ENCODE peak calls at places on chromosomes 4 and X, in four cellular contexts. One of them, this sample, is unnamed.

GRCh38 chr4:118398226-118399090 is 45.7 kb upstream of the PRSS12 start:
- DNase-seq in A549: no peak
- DNase-seq in stimulated activated CD4-positive, alpha-beta T cell treated with anti-CD3 and anti-CD28 coated beads, Interleukin-2, amount 100 ng/mL, for 24 hours: no peak
- DNase-seq in CD4-positive, alpha-beta memory T cell: no peak
- DNase-seq in this sample: no peak

GRCh38 chrX:10524578-10524977 is 95.8 kb downstream of the MID1 start:
- DNase-seq in CD4-positive, alpha-beta memory T cell: no peak
- DNase-seq in A549: no peak
- DNase-seq in stimulated activated CD4-positive, alpha-beta T cell treated with anti-CD3 and anti-CD28 coated beads, Interleukin-2, amount 100 ng/mL, for 24 hours: no peak
- DNase-seq in this sample: no peak

GRCh38 chrX:8981742-8982141 is 52.2 kb downstream of the FAM9B start:
- DNase-seq in stimulated activated CD4-positive, alpha-beta T cell treated with anti-CD3 and anti-CD28 coated beads, Interleukin-2, amount 100 ng/mL, for 24 hours: no peak
- DNase-seq in CD4-positive, alpha-beta memory T cell: peak; percentile 10
- DNase-seq in A549: no peak
- DNase-seq in this sample: no peak

GRCh38 chr4:150436598-150437370 is 145.2 kb upstream of the MAB21L2 start:
- DNase-seq in CD4-positive, alpha-beta memory T cell: no peak
- DNase-seq in A549: no peak
- DNase-seq in stimulated activated CD4-positive, alpha-beta T cell treated with anti-CD3 and anti-CD28 coated beads, Interleukin-2, amount 100 ng/mL, for 24 hours: no peak
- DNase-seq in this sample: no peak

GRCh38 chr4:99921174-99921573 is 25.2 kb downstream of the DNAJB14 start:
- DNase-seq in A549: no peak
- DNase-seq in stimulated activated CD4-positive, alpha-beta T cell treated with anti-CD3 and anti-CD28 coated beads, Interleukin-2, amount 100 ng/mL, for 24 hours: no peak
- DNase-seq in CD4-positive, alpha-beta memory T cell: no peak
- DNase-seq in this sample: no peak

GRCh38 chrX:23773601-23774175 is 9.3 kb upstream of the SAT1 start:
- DNase-seq in A549: no peak
- DNase-seq in stimulated activated CD4-positive, alpha-beta T cell treated with anti-CD3 and anti-CD28 coated beads, Interleukin-2, amount 100 ng/mL, for 24 hours: no peak
- DNase-seq in CD4-positive, alpha-beta memory T cell: peak; percentile 68
- DNase-seq in this sample: no peak

GRCh38 chr4:38565271-38566199 is 98.5 kb upstream of the KLF3 start:
- DNase-seq in A549: no peak
- DNase-seq in stimulated activated CD4-positive, alpha-beta T cell treated with anti-CD3 and anti-CD28 coated beads, Interleukin-2, amount 100 ng/mL, for 24 hours: no peak
- DNase-seq in CD4-positive, alpha-beta memory T cell: no peak
- DNase-seq in this sample: no peak

GRCh38 chr4:186166852-186167512 is 24.4 kb upstream of the CYP4V2 start:
- DNase-seq in A549: no peak
- DNase-seq in CD4-positive, alpha-beta memory T cell: no peak
- DNase-seq in stimulated activated CD4-positive, alpha-beta T cell treated with anti-CD3 and anti-CD28 coated beads, Interleukin-2, amount 100 ng/mL, for 24 hours: no peak
- DNase-seq in this sample: no peak

GRCh38 chr4:150280081-150280950 is 202.1 kb downstream of the DCLK2 start:
- DNase-seq in A549: no peak
- DNase-seq in CD4-positive, alpha-beta memory T cell: no peak
- DNase-seq in stimulated activated CD4-positive, alpha-beta T cell treated with anti-CD3 and anti-CD28 coated beads, Interleukin-2, amount 100 ng/mL, for 24 hours: no peak
- DNase-seq in this sample: no peak

GRCh38 chrX:132071260-132071659 is 48.2 kb downstream of the STK26 start:
- DNase-seq in stimulated activated CD4-positive, alpha-beta T cell treated with anti-CD3 and anti-CD28 coated beads, Interleukin-2, amount 100 ng/mL, for 24 hours: no peak
- DNase-seq in CD4-positive, alpha-beta memory T cell: no peak
- DNase-seq in A549: peak; percentile 11
- DNase-seq in this sample: no peak

GRCh38 chr4:16725252-16725651 is 173.2 kb downstream of the LDB2 start:
- DNase-seq in stimulated activated CD4-positive, alpha-beta T cell treated with anti-CD3 and anti-CD28 coated beads, Interleukin-2, amount 100 ng/mL, for 24 hours: no peak
- DNase-seq in A549: no peak
- DNase-seq in CD4-positive, alpha-beta memory T cell: no peak
- DNase-seq in this sample: no peak

GRCh38 chr4:151403656-151404055 is 5.3 kb upstream of the FHIP1A start:
- DNase-seq in stimulated activated CD4-positive, alpha-beta T cell treated with anti-CD3 and anti-CD28 coated beads, Interleukin-2, amount 100 ng/mL, for 24 hours: no peak
- DNase-seq in CD4-positive, alpha-beta memory T cell: no peak
- DNase-seq in A549: no peak
- DNase-seq in this sample: no peak

GRCh38 chrX:69097451-69098236 is 67.6 kb downstream of the PJA1 start:
- DNase-seq in CD4-positive, alpha-beta memory T cell: no peak
- DNase-seq in A549: no peak
- DNase-seq in stimulated activated CD4-positive, alpha-beta T cell treated with anti-CD3 and anti-CD28 coated beads, Interleukin-2, amount 100 ng/mL, for 24 hours: no peak
- DNase-seq in this sample: no peak

GRCh38 chr4:79442422-79442821 is 34.4 kb upstream of the GK2 start:
- DNase-seq in stimulated activated CD4-positive, alpha-beta T cell treated with anti-CD3 and anti-CD28 coated beads, Interleukin-2, amount 100 ng/mL, for 24 hours: no peak
- DNase-seq in A549: no peak
- DNase-seq in CD4-positive, alpha-beta memory T cell: no peak
- DNase-seq in this sample: no peak

GRCh38 chr4:48710446-48711209 is 69.5 kb downstream of the FRYL start:
- DNase-seq in CD4-positive, alpha-beta memory T cell: no peak
- DNase-seq in A549: no peak
- DNase-seq in stimulated activated CD4-positive, alpha-beta T cell treated with anti-CD3 and anti-CD28 coated beads, Interleukin-2, amount 100 ng/mL, for 24 hours: no peak
- DNase-seq in this sample: no peak

GRCh38 chrX:19677121-19677520 is 161.8 kb upstream of the MAP3K15 start:
- DNase-seq in A549: no peak
- DNase-seq in stimulated activated CD4-positive, alpha-beta T cell treated with anti-CD3 and anti-CD28 coated beads, Interleukin-2, amount 100 ng/mL, for 24 hours: no peak
- DNase-seq in CD4-positive, alpha-beta memory T cell: no peak
- DNase-seq in this sample: no peak

GRCh38 chr4:46450556-46450955 is 60.6 kb upstream of the GABRA2 start:
- DNase-seq in stimulated activated CD4-positive, alpha-beta T cell treated with anti-CD3 and anti-CD28 coated beads, Interleukin-2, amount 100 ng/mL, for 24 hours: no peak
- DNase-seq in A549: no peak
- DNase-seq in CD4-positive, alpha-beta memory T cell: no peak
- DNase-seq in this sample: no peak

GRCh38 chr4:71634364-71634763 is 149.5 kb downstream of the GC start:
- DNase-seq in A549: no peak
- DNase-seq in CD4-positive, alpha-beta memory T cell: no peak
- DNase-seq in stimulated activated CD4-positive, alpha-beta T cell treated with anti-CD3 and anti-CD28 coated beads, Interleukin-2, amount 100 ng/mL, for 24 hours: no peak
- DNase-seq in this sample: no peak

GRCh38 chrX:20461576-20461975 is 194.9 kb upstream of the RPS6KA3 start:
- DNase-seq in CD4-positive, alpha-beta memory T cell: no peak
- DNase-seq in stimulated activated CD4-positive, alpha-beta T cell treated with anti-CD3 and anti-CD28 coated beads, Interleukin-2, amount 100 ng/mL, for 24 hours: no peak
- DNase-seq in A549: no peak
- DNase-seq in this sample: no peak

GRCh38 chr4:185874516-185875230 is 62.7 kb upstream of the SORBS2 start:
- DNase-seq in stimulated activated CD4-positive, alpha-beta T cell treated with anti-CD3 and anti-CD28 coated beads, Interleukin-2, amount 100 ng/mL, for 24 hours: no peak
- DNase-seq in A549: peak; percentile 15
- DNase-seq in CD4-positive, alpha-beta memory T cell: no peak
- DNase-seq in this sample: no peak

GRCh38 chrX:136162827-136163427 is 15.6 kb downstream of the FHL1 start:
- DNase-seq in A549: peak; percentile 60
- DNase-seq in stimulated activated CD4-positive, alpha-beta T cell treated with anti-CD3 and anti-CD28 coated beads, Interleukin-2, amount 100 ng/mL, for 24 hours: peak; percentile 53
- DNase-seq in CD4-positive, alpha-beta memory T cell: peak; percentile 41
- DNase-seq in this sample: no peak

GRCh38 chrX:8741981-8742380 is 10.0 kb upstream of the ANOS1 start:
- DNase-seq in stimulated activated CD4-positive, alpha-beta T cell treated with anti-CD3 and anti-CD28 coated beads, Interleukin-2, amount 100 ng/mL, for 24 hours: no peak
- DNase-seq in A549: no peak
- DNase-seq in CD4-positive, alpha-beta memory T cell: no peak
- DNase-seq in this sample: no peak

GRCh38 chrX:34578237-34578636 is 78.8 kb downstream of the TMEM47 start:
- DNase-seq in stimulated activated CD4-positive, alpha-beta T cell treated with anti-CD3 and anti-CD28 coated beads, Interleukin-2, amount 100 ng/mL, for 24 hours: no peak
- DNase-seq in CD4-positive, alpha-beta memory T cell: no peak
- DNase-seq in A549: peak; percentile 0
- DNase-seq in this sample: no peak

GRCh38 chr4:173247316-173247715 is 78.7 kb downstream of the GALNT7 start:
- DNase-seq in CD4-positive, alpha-beta memory T cell: no peak
- DNase-seq in stimulated activated CD4-positive, alpha-beta T cell treated with anti-CD3 and anti-CD28 coated beads, Interleukin-2, amount 100 ng/mL, for 24 hours: no peak
- DNase-seq in A549: no peak
- DNase-seq in this sample: no peak

GRCh38 chr4:11297201-11297600 is 131.5 kb downstream of the HS3ST1 start:
- DNase-seq in CD4-positive, alpha-beta memory T cell: no peak
- DNase-seq in A549: no peak
- DNase-seq in stimulated activated CD4-positive, alpha-beta T cell treated with anti-CD3 and anti-CD28 coated beads, Interleukin-2, amount 100 ng/mL, for 24 hours: no peak
- DNase-seq in this sample: no peak

GRCh38 chrX:9352683-9353430 is 112.0 kb upstream of the TBL1X start:
- DNase-seq in A549: no peak
- DNase-seq in stimulated activated CD4-positive, alpha-beta T cell treated with anti-CD3 and anti-CD28 coated beads, Interleukin-2, amount 100 ng/mL, for 24 hours: peak; percentile 36
- DNase-seq in CD4-positive, alpha-beta memory T cell: peak; percentile 19
- DNase-seq in this sample: no peak

GRCh38 chr4:22129454-22130075 is 181.0 kb upstream of the KCNIP4 start:
- DNase-seq in A549: no peak
- DNase-seq in stimulated activated CD4-positive, alpha-beta T cell treated with anti-CD3 and anti-CD28 coated beads, Interleukin-2, amount 100 ng/mL, for 24 hours: no peak
- DNase-seq in CD4-positive, alpha-beta memory T cell: no peak
- DNase-seq in this sample: no peak

GRCh38 chr4:20248155-20248558 is 3.5 kb upstream of the SLIT2 start:
- DNase-seq in CD4-positive, alpha-beta memory T cell: no peak
- DNase-seq in stimulated activated CD4-positive, alpha-beta T cell treated with anti-CD3 and anti-CD28 coated beads, Interleukin-2, amount 100 ng/mL, for 24 hours: no peak
- DNase-seq in A549: no peak
- DNase-seq in this sample: no peak

GRCh38 chr4:138034871-138035270 is 207.3 kb downstream of the SLC7A11 start:
- DNase-seq in stimulated activated CD4-positive, alpha-beta T cell treated with anti-CD3 and anti-CD28 coated beads, Interleukin-2, amount 100 ng/mL, for 24 hours: no peak
- DNase-seq in CD4-positive, alpha-beta memory T cell: no peak
- DNase-seq in A549: no peak
- DNase-seq in this sample: no peak